ENCODE peak calls at places on chromosomes 1 and 21, in eight cellular contexts. J is ovary, L is astrocyte of the spinal cord, O is body of pancreas, X is psoas muscle, U is fibroblast of lung, S is heart right ventricle, W is foreskin fibroblast. T is an unnamed sample.

GRCh38 chr1:2405588-2406295 is 6.6 kb downstream of the PEX10 start:
- DNase-seq in U (peak), L (peak), S (peak), J (no peak), W (no peak), X (no peak), O (no peak), T (no peak)

GRCh38 chr1:111571987-111572386 is 47.6 kb upstream of the RAP1A start:
- DNase-seq in L (peak), W (peak), S (no peak), J (no peak), X (no peak), O (no peak), U (peak), T (no peak)

GRCh38 chr1:121522061-121522759 is 337.4 kb downstream of the SRGAP2C start:
- DNase-seq in L (no peak), U (no peak), X (no peak), O (peak), W (no peak), J (no peak), S (no peak), T (no peak)

GRCh38 chr1:40153073-40153770 is 8.0 kb upstream of the RLF start:
- DNase-seq in U (peak), L (peak), J (no peak), X (no peak), O (peak), S (no peak), W (peak), T (no peak)

GRCh38 chr1:10007161-10007560 is 10.1 kb downstream of the RBP7 start:
- DNase-seq in L (no peak), U (no peak), O (peak), S (no peak), W (no peak), J (no peak), X (no peak), T (no peak)

GRCh38 chr1:204927673-204928641 is 57.3 kb downstream of the NFASC start:
- DNase-seq in O (no peak), S (no peak), W (no peak), X (no peak), U (no peak), L (no peak), J (no peak), T (no peak)

GRCh38 chr1:247335871-247336270 is 4.2 kb upstream of the ZNF496 start:
- DNase-seq in J (no peak), X (no peak), O (no peak), L (no peak), S (no peak), W (no peak), U (no peak), T (no peak)

GRCh38 chr1:231814031-231814430 is 187.4 kb downstream of the DISC1 start:
- DNase-seq in O (no peak), X (no peak), J (no peak), S (no peak), U (no peak), L (peak), W (peak), T (no peak)

GRCh38 chr21:39125752-39126485 is 57.3 kb downstream of the PSMG1 start:
- DNase-seq in J (peak), L (peak), X (no peak), W (peak), U (peak), S (no peak), O (peak), T (no peak)

GRCh38 chr1:201501144-201501543 is 5.8 kb downstream of the CSRP1 start:
- DNase-seq in O (no peak), S (no peak), J (no peak), X (no peak), U (peak), W (peak), L (peak), T (no peak)

GRCh38 chr21:38134084-38134873 is 122.5 kb upstream of the KCNJ15 start:
- DNase-seq in J (no peak), O (no peak), L (no peak), W (no peak), S (no peak), U (no peak), X (no peak), T (no peak)

GRCh38 chr1:46528297-46528955 is 23.0 kb downstream of the KNCN start:
- DNase-seq in W (no peak), U (no peak), J (no peak), L (no peak), X (no peak), O (no peak), S (no peak), T (no peak)

GRCh38 chr1:244712669-244713068 is 59.7 kb downstream of the DESI2 start:
- DNase-seq in O (no peak), L (no peak), J (no peak), U (no peak), X (no peak), S (no peak), W (no peak), T (no peak)

GRCh38 chr1:150981805-150982712 is at the start of gene ANXA9:
- DNase-seq in S (no peak), L (no peak), O (peak), X (no peak), W (no peak), U (no peak), J (no peak), T (no peak)

GRCh38 chr1:18322353-18323032 is 158.2 kb upstream of the KLHDC7A start:
- DNase-seq in J (no peak), L (no peak), X (no peak), S (no peak), U (no peak), W (no peak), O (no peak), T (no peak)

GRCh38 chr21:25562660-25563059 is 44.6 kb downstream of the MRPL39 start:
- DNase-seq in X (no peak), U (no peak), O (no peak), W (no peak), L (peak), J (no peak), S (no peak), T (no peak)

GRCh38 chr1:32247983-32248889 is 1.2 kb downstream of the FAM167B start:
- DNase-seq in L (peak), W (peak), O (peak), U (peak), S (peak), X (peak), J (peak), T (peak)

DNA sequence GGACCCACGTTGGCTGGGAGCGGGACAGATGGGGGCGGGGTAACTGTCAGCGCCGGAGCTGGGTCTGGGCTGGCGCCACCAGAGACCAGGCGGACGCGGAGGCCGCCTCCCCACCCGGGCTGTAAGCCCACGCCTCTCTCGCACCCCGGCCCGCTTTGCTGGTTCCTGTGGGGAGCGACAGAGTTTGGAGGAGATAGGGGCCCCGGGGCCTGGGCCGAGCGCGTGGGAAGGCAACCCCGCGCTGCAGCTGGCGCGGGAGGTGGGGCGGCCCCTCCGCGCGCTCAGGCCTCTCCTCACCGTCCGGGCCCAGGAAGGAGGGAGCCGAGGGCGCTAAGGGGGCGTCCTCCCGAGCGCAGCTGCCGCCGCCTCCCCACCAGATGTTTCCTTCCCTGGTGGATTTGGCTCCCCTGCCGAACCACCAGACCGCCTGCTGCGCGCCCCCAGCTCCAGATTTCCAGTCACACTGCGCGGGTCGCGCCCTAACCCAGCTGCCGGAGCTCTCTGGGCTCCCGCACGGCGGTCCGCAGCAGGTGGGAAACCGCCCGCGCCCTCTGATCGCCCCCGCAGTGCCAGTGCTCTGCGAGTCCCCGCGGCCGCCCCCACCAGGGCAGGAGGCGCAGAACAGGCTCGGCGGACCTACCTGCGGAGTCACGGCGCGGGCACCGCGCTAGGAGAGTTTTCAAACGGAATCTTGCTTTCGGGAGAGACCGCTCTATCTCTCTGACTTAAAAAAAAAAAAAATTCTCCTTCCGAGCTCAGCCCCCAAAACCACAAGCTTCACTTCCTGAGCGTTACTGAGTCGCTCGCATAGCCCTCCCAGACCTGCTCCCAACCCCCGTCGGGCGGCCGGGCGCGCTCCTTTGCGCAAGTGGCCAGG is 1.1 kb downstream of the GFI1 start:
- DNase-seq in W (peak), X (peak), U (no peak), O (peak), L (peak), J (no peak), S (peak), T (peak)
- TF ChIP-seq CTCF in W (no peak), X (peak), U (peak), O (peak), L (peak), J (no peak), S (no peak), T (peak)

GRCh38 chr1:54950361-54951163 is 29.9 kb upstream of the TMEM61 start:
- DNase-seq in W (peak), O (peak), U (peak), X (peak), L (peak), S (peak), J (peak), T (peak)
- H3K4me3 ChIP-seq in W (no peak), O (no peak), U (no peak), X (peak), L (no peak), S (peak), J (no peak), T (no peak)

GRCh38 chr21:46421191-46421750 is 37.4 kb upstream of the DIP2A start:
- DNase-seq in X (peak), S (no peak), W (no peak), U (no peak), L (no peak), O (no peak), J (no peak), T (no peak)
- TF ChIP-seq CTCF in X (no peak), S (no peak), W (no peak), U (no peak), L (no peak), O (no peak), J (no peak), T (no peak)

GRCh38 chr1:180484490-180484889 is 17.9 kb downstream of the ACBD6 start:
- DNase-seq in X (no peak), L (no peak), U (no peak), S (no peak), O (no peak), J (no peak), W (no peak), T (no peak)

GRCh38 chr1:180486092-180486491 is 16.3 kb downstream of the ACBD6 start:
- DNase-seq in J (no peak), L (no peak), W (no peak), S (no peak), O (no peak), X (no peak), U (no peak), T (no peak)

DNA sequence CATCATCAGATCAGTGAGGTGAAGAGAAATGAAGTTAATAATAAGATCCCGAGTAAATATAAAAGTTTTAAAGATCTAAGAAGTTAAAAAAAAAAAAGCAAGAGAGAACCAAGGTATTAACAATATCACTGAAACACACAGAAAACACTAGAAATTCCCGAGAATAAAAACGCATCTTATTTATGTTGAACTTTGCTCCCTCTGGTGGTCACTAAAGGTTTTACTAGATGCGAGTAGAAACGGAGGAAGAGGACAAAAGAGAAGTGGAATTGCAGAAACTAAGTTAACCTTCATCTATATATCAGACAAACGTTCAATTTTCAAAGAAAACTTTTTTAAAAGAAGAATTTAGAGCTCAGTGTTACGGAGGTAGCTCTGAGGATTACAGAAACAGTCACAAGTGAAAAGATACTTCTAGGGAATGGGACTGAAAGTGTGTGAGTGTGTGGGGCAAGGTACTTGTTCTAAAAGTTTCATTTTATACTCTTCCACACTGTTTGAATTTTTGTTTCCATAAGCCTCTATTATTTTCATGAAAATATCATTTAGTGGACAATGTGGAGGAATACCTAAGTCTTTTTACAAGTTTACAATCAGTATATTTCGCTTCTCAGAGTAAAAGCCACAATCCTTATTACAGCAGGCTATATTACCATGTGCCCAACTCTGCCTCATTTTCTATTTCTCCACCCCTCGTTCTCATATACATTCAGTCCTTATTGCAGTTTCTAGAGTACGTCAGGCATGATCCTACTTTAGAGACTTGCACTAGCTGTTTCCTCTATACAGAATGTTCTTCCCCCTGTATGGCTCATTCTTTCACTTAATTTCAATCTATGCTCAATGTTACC is 19.7 kb downstream of the ACBD6 start:
- DNase-seq in W (peak), L (peak), U (peak), S (no peak), X (no peak), O (no peak), J (no peak), T (no peak)
- H3K4me3 ChIP-seq in W (no peak), L (no peak), U (peak), S (no peak), X (no peak), O (no peak), J (no peak), T (no peak)

GRCh38 chr1:161367684-161368398 is at the start of gene CFAP126:
- DNase-seq in S (peak), X (peak), L (peak), W (peak), O (peak), U (peak), J (peak), T (no peak)
- TF ChIP-seq CTCF in S (peak), X (no peak), L (no peak), W (no peak), O (peak), U (no peak), J (no peak), T (peak)

GRCh38 chr1:155910621-155911121 is 478 bp downstream of the RIT1 start:
- DNase-seq in L (peak), U (peak), J (peak), O (peak), X (no peak), W (peak), S (no peak), T (no peak)

GRCh38 chr1:155913969-155914757 is 3.0 kb upstream of the RIT1 start:
- DNase-seq in W (peak), X (no peak), O (no peak), L (peak), S (no peak), U (peak), J (no peak), T (no peak)

GRCh38 chr1:155911156-155912055 is at the start of gene RIT1:
- DNase-seq in S (peak), J (peak), X (peak), L (peak), O (peak), U (peak), W (peak), T (peak)

GRCh38 chr1:155909894-155910293 is 1.3 kb downstream of the RIT1 start:
- DNase-seq in L (peak), O (no peak), W (peak), S (no peak), J (no peak), X (no peak), U (peak), T (no peak)

DNA sequence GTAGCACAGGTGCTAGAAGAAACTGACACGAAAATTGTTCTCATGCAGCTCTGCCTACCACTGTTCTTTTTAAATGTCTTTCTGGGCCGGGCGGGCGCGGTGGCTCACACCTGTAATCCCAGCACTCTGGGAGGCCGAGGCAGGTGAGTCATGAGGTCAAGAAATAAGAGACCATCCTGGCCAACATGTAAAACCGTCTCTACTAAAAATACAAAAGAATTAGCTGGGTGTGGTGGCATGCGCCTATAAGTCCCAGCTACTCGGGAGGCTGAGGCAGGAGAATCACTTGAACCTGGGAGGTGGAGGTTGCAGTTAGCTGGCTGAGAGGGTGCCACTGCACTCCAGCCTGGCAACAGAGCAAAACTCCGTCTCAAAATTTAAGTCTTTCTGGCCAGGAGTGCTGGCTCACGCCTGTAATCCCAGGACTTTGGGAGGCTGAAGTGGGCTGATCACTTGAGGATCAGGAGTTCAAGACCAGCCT is 947 bp upstream of the RIT1 start:
- DNase-seq in O (no peak), S (no peak), L (no peak), U (no peak), W (no peak), X (no peak), J (no peak), T (no peak)
- H3K4me3 ChIP-seq in O (no peak), S (no peak), L (no peak), U (no peak), W (no peak), X (peak), J (no peak), T (no peak)